ENCODE peak calls at places on chromosomes 5 and 9, in four cellular contexts. D is psoas muscle, W is heart right ventricle, P is upper lobe of left lung. R is an unnamed sample.
A peak's percentile ranks its signal among the peaks of the same experiment; 100 is the strongest.

GRCh38 chr5:27308151-27308550 is 269.8 kb upstream of the CDH9 start:
- DNase-seq in P (no peak), W (no peak), D (no peak), R (peak; percentile 79)

GRCh38 chr9:114231218-114232090 is 76.1 kb downstream of the COL27A1 start:
- DNase-seq in W (no peak), D (no peak), P (no peak), R (no peak)

GRCh38 chr5:6321078-6321477 is 57.3 kb downstream of the MED10 start:
- DNase-seq in P (no peak), D (no peak), W (no peak), R (no peak)

GRCh38 chr9:95336281-95336680 is 18.8 kb upstream of the FANCC start:
- DNase-seq in P (no peak), W (no peak), D (no peak), R (no peak)

GRCh38 chr5:10126900-10127299 is 122.8 kb downstream of the ATPSCKMT start:
- DNase-seq in P (no peak), D (no peak), W (no peak), R (no peak)

GRCh38 chr9:87505869-87506678 is 8.4 kb downstream of the DAPK1 start:
- DNase-seq in W (no peak), D (no peak), P (no peak), R (no peak)

GRCh38 chr5:172635038-172635437 is 6.0 kb upstream of the NEURL1B start:
- DNase-seq in W (no peak), P (no peak), D (no peak), R (no peak)

GRCh38 chr5:132905938-132906337 is 32.5 kb downstream of the LEAP2 start:
- DNase-seq in P (no peak), D (no peak), W (no peak), R (peak; percentile 24)

GRCh38 chr5:1093361-1093760 is 18.5 kb downstream of the SLC12A7 start:
- DNase-seq in W (peak; percentile 59), P (no peak), D (no peak), R (no peak)

GRCh38 chr5:57494104-57495098 is 11.8 kb upstream of the ACTBL2 start:
- DNase-seq in D (no peak), P (no peak), W (peak; percentile 55), R (peak; percentile 97)

GRCh38 chr5:170270670-170271069 is 26.9 kb downstream of the LCP2 start:
- DNase-seq in W (no peak), P (peak; percentile 19), D (no peak), R (no peak)

GRCh38 chr5:111574316-111574715 is 62.0 kb upstream of the STARD4 start:
- DNase-seq in W (no peak), P (no peak), D (no peak), R (no peak)

GRCh38 chr5:154857091-154857533 is 1.3 kb upstream of the CNOT8 start:
- DNase-seq in P (no peak), W (peak; percentile 86), D (peak; percentile 86), R (no peak)

GRCh38 chr9:127181315-127181580 is 58.8 kb upstream of the ANGPTL2 start:
- DNase-seq in D (no peak), P (no peak), W (no peak), R (no peak)

GRCh38 chr5:140555747-140556312 is 1.4 kb downstream of the SRA1 start:
- DNase-seq in P (no peak), W (no peak), D (no peak), R (no peak)

GRCh38 chr5:1882337-1883119 is at the start of gene IRX4:
- DNase-seq in W (no peak), P (peak; percentile 84), D (no peak), R (peak; percentile 73)

GRCh38 chr9:13330396-13331004 is 51.0 kb upstream of the MPDZ start:
- DNase-seq in D (no peak), W (peak; percentile 58), P (no peak), R (no peak)

GRCh38 chr5:626850-627249 is 14.7 kb downstream of the CEP72 start:
- DNase-seq in D (no peak), P (no peak), W (no peak), R (no peak)

GRCh38 chr5:157312492-157312891 is 46.6 kb downstream of the CYFIP2 start:
- DNase-seq in P (no peak), D (no peak), W (no peak), R (peak; percentile 47)

GRCh38 chr5:172565455-172565854 is 75.6 kb upstream of the NEURL1B start:
- DNase-seq in P (no peak), D (no peak), W (no peak), R (no peak)

GRCh38 chr5:81046041-81046440 is 85.9 kb downstream of the RASGRF2 start:
- DNase-seq in W (no peak), P (no peak), D (no peak), R (no peak)

GRCh38 chr5:159218595-159219023 is 9.3 kb upstream of the RNF145 start:
- DNase-seq in P (no peak), D (no peak), W (no peak), R (peak; percentile 33)

GRCh38 chr5:15594922-15595568 is 95.1 kb downstream of the FBXL7 start:
- DNase-seq in P (no peak), W (no peak), D (no peak), R (no peak)

GRCh38 chr5:7015586-7016256 is 302.5 kb downstream of the TENT4A start:
- DNase-seq in P (no peak), W (no peak), D (no peak), R (no peak)

GRCh38 chr9:117671468-117671867 is 32.7 kb upstream of the TLR4 start:
- DNase-seq in D (no peak), W (no peak), P (no peak), R (peak; percentile 24)

GRCh38 chr9:119357697-119358096 is 11.5 kb downstream of the BRINP1 start:
- DNase-seq in W (no peak), D (no peak), P (no peak), R (no peak)

GRCh38 chr9:2281031-2281802 is 266.1 kb downstream of the SMARCA2 start:
- DNase-seq in D (no peak), P (no peak), W (no peak), R (peak; percentile 6)

GRCh38 chr5:15598294-15598902 is 98.4 kb downstream of the FBXL7 start:
- DNase-seq in P (no peak), D (no peak), W (no peak), R (peak; percentile 4)

GRCh38 chr5:54691644-54692043 is 174.1 kb downstream of the SNX18 start:
- DNase-seq in P (no peak), W (no peak), D (no peak), R (no peak)

GRCh38 chr5:176394881-176395675 is 6.5 kb downstream of the HIGD2A start:
- DNase-seq in W (peak; percentile 60), P (no peak), D (no peak), R (no peak)

GRCh38 chr5:32275421-32275765 is 37.3 kb downstream of the MTMR12 start:
- DNase-seq in W (no peak), P (no peak), D (no peak), R (no peak)
- H3K27ac ChIP-seq in W (peak overlapping the region; percentile 45), P (no peak overlapping the region), D (peak overlapping the region; percentile 69), R (no peak overlapping the region)

GRCh38 chr5:93461751-93462150 is 119.3 kb downstream of the NR2F1-AS1 start:
- DNase-seq in P (no peak), W (no peak), D (no peak), R (peak; percentile 47)

GRCh38 chr5:93460286-93460685 is 120.7 kb downstream of the NR2F1-AS1 start:
- DNase-seq in P (no peak), D (no peak), W (no peak), R (no peak)

DNA sequence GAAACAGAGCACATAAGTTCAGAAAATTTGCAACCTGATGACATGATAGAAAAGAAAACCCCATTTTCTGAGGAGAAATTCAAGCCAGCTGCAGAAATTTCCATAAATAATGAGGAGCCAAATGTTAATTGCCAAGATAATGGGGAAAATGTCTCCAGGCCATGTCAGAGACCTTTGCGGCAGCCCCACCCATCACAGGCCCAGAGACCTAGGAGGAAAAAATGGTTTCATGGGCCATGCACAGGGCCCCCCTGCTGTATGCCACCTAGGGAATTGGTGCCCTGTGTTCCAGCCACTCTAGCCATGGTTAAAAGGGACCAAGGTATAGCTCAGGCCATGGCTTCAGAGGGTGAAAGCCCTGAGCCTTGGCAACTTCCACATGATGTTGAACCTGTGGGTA is 118.1 kb downstream of the NR2F1-AS1 start:
- DNase-seq in P (no peak), W (no peak), D (no peak), R (no peak)
- H3K27ac ChIP-seq in P (no peak overlapping the region), W (no peak overlapping the region), D (no peak overlapping the region), R (no peak overlapping the region)

DNA sequence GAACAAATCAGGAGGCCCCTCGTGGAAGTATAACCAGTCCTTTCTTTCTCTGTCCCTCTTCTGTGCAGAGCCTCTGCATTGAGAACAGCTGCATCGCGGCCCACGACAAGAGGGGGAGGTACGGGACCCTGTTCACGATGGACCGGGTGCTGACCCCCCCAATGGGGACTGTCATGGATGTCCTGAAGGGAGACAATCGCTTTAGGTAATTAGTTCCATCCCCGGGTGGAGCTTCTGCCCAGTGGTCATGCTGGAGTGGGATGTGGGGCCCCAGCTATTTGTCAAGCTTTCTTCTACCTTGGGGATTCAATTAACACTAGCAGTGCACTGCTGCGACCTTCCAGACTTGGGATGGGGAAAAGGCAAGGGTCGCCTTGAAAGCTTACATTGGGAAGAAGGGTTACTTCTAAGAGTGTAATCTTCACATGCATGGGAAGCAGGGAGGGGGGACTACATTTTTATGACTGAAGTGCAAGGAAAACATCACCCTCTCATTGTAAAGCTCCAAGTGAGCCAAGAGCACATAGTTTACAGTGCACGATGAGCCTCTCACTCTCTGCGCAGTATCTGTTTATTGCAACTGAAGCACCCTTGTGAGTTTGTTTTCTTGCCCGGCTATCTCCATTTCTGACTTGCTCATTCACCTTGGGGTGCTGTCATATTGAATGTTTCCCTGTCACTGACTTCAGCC is 27.0 kb downstream of the TGFBI start:
- DNase-seq in W (no peak), D (no peak), P (no peak), R (no peak)
- H3K27ac ChIP-seq in W (no peak overlapping the region), D (no peak overlapping the region), P (no peak overlapping the region), R (no peak overlapping the region)

GRCh38 chr9:18636781-18637180 is 162.8 kb downstream of the ADAMTSL1 start:
- DNase-seq in D (no peak), W (no peak), P (no peak), R (no peak)
- H3K27ac ChIP-seq in D (no peak overlapping the region), W (no peak overlapping the region), P (no peak overlapping the region), R (no peak overlapping the region)

GRCh38 chr5:124057161-124057814 is 545.3 kb downstream of the CSNK1G3 start:
- DNase-seq in P (no peak), W (no peak), D (peak; percentile 19), R (peak; percentile 38)

GRCh38 chr5:124059200-124059599 is 547.2 kb downstream of the CSNK1G3 start:
- DNase-seq in W (no peak), P (no peak), D (no peak), R (peak; percentile 69)

GRCh38 chr5:124054564-124054963 is 542.6 kb downstream of the CSNK1G3 start:
- DNase-seq in D (no peak), W (no peak), P (no peak), R (no peak)

GRCh38 chr5:124057815-124058231 is 545.8 kb downstream of the CSNK1G3 start:
- DNase-seq in D (no peak), W (no peak), P (no peak), R (no peak)

GRCh38 chr5:124056326-124057160 is 544.6 kb downstream of the CSNK1G3 start:
- DNase-seq in W (no peak), D (no peak), P (no peak), R (no peak)
- H3K27ac ChIP-seq in W (no peak overlapping the region), D (no peak overlapping the region), P (no peak overlapping the region), R (no peak overlapping the region)